ENCODE peak calls at places on chromosomes 2 and 18, in seven cellular contexts. G is mucosa of descending colon, O is psoas muscle, M is gastrocnemius medialis, K is fibroblast of mammary gland, Q is pancreas, Y is neural crest cell. H is an unnamed sample.

GRCh38 chr2:174971868-174972781 is 33.1 kb downstream of the CHN1 start:
- DNase-seq in G (no peak), Y (no peak), M (no peak), K (peak), O (no peak), Q (no peak), H (no peak)

GRCh38 chr2:220034356-220035121 is 407.1 kb downstream of the SLC4A3 start:
- DNase-seq in Q (no peak), K (peak), G (no peak), Y (no peak), M (no peak), O (no peak), H (no peak)

GRCh38 chr2:215828528-215829184 is 184.7 kb downstream of the MREG start:
- DNase-seq in Y (peak), K (peak), G (peak), O (peak), Q (peak), M (peak), H (peak)

GRCh38 chr2:128362889-128363228 is 44.2 kb upstream of the HS6ST1 start:
- DNase-seq in K (peak), Y (no peak), G (no peak), O (no peak), Q (no peak), M (no peak), H (peak)

GRCh38 chr2:68506170-68506569 is 38.8 kb downstream of the APLF start:
- DNase-seq in G (no peak), O (no peak), K (no peak), Y (no peak), M (no peak), Q (no peak), H (no peak)

GRCh38 chr2:207813221-207813916 is 43.7 kb upstream of the FZD5 start:
- DNase-seq in O (no peak), G (no peak), Y (peak), K (no peak), M (no peak), Q (no peak), H (no peak)

GRCh38 chr2:107932986-107933385 is 53.3 kb upstream of the SLC5A7 start:
- DNase-seq in Y (no peak), G (no peak), O (no peak), K (peak), Q (no peak), M (no peak), H (no peak)

GRCh38 chr18:8794133-8794986 is 89.0 kb downstream of the MTCL1 start:
- DNase-seq in O (no peak), Y (no peak), Q (no peak), M (no peak), G (peak), K (peak), H (no peak)

GRCh38 chr2:164252568-164253287 is 368.6 kb downstream of the GRB14 start:
- DNase-seq in G (no peak), Y (no peak), K (no peak), O (no peak), M (no peak), Q (no peak), H (no peak)

GRCh38 chr18:35030234-35030989 is 10.8 kb upstream of the MAPRE2 start:
- DNase-seq in Y (no peak), M (no peak), G (no peak), K (no peak), O (no peak), Q (no peak), H (no peak)

GRCh38 chr18:22710628-22711380 is 222.3 kb upstream of the RBBP8 start:
- DNase-seq in Y (no peak), K (peak), G (peak), O (peak), Q (peak), M (no peak), H (no peak)

GRCh38 chr2:63993871-63994270 is 25.4 kb downstream of the VPS54 start:
- DNase-seq in M (no peak), O (no peak), G (no peak), Q (no peak), Y (no peak), K (peak), H (no peak)

GRCh38 chr2:222256250-222256649 is 42.5 kb downstream of the PAX3 start:
- DNase-seq in M (no peak), Q (no peak), Y (no peak), K (no peak), G (no peak), O (no peak), H (no peak)

GRCh38 chr2:60468390-60469085 is 84.9 kb downstream of the BCL11A start:
- DNase-seq in G (no peak), Y (no peak), M (no peak), K (peak), O (no peak), Q (no peak), H (no peak)

GRCh38 chr2:159549234-159549633 is 67.1 kb downstream of the BAZ2B start:
- DNase-seq in K (peak), Q (no peak), M (no peak), O (no peak), Y (no peak), G (no peak), H (no peak)

GRCh38 chr2:35428548-35428947 is 927.0 kb upstream of the CRIM1 start:
- DNase-seq in Y (peak), G (peak), M (no peak), K (peak), O (no peak), Q (no peak), H (no peak)

GRCh38 chr18:59271606-59272220 is 1.5 kb downstream of the RAX start:
- DNase-seq in Y (no peak), M (no peak), O (no peak), K (no peak), Q (no peak), G (no peak), H (no peak)

GRCh38 chr2:241818943-241819270 is 9.9 kb downstream of the NEU4 start:
- DNase-seq in G (peak), Q (peak), O (no peak), K (no peak), Y (no peak), M (peak), H (no peak)

GRCh38 chr2:241853651-241854341 is 4.9 kb downstream of the PDCD1 start:
- DNase-seq in Q (no peak), Y (no peak), M (peak), O (peak), K (no peak), G (peak), H (peak)

DNA sequence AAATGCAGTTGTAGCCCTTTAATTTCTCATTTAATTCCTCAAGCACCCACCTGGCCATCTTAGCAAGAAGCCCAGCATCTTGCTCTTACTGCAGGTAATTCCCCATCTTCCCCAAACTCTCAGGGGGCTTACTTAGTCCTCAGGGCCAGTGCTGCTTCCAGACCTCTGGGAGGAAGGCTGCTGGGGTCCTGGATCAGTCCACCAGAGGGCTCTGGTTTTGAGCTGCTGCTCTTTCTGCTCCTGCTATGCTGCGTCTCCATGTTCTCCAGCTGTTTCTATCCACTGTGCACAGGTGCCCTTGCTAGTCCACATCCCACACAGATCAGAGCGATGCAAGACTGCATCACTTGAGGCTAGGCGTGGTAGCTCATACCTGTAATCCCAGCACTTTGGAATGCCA is 34.5 kb upstream of the TMEM87B start:
- DNase-seq in K (no peak), O (no peak), G (no peak), Q (no peak), M (no peak), Y (no peak), H (no peak)
- TF ChIP-seq CTCF in K (peak), O (no peak), G (no peak), Q (no peak), M (no peak), Y (peak), H (no peak)

GRCh38 chr2:145593280-145593679 is 1073.4 kb upstream of the ZEB2 start:
- DNase-seq in M (no peak), O (no peak), K (no peak), G (no peak), Y (no peak), Q (no peak), H (no peak)

GRCh38 chr2:145592362-145592761 is 1072.4 kb upstream of the ZEB2 start:
- DNase-seq in G (no peak), O (no peak), Y (no peak), Q (no peak), K (no peak), M (no peak), H (no peak)

GRCh38 chr2:145595296-145595695 is 1075.4 kb upstream of the ZEB2 start:
- DNase-seq in O (no peak), K (peak), M (no peak), G (no peak), Y (no peak), Q (no peak), H (no peak)

GRCh38 chr2:145597011-145597410 is 1077.1 kb upstream of the ZEB2 start:
- DNase-seq in K (peak), Q (no peak), O (no peak), G (no peak), M (no peak), Y (no peak), H (no peak)

GRCh38 chr2:145593991-145594702 is 1074.2 kb upstream of the ZEB2 start:
- DNase-seq in K (peak), G (no peak), M (no peak), Y (no peak), O (no peak), Q (no peak), H (no peak)
- TF ChIP-seq CTCF in K (peak), G (no peak), M (no peak), Y (no peak), O (no peak), Q (no peak), H (no peak)

GRCh38 chr2:225739328-225739727 is 339.8 kb downstream of the NYAP2 start:
- DNase-seq in G (no peak), Q (no peak), Y (no peak), M (no peak), K (no peak), O (no peak), H (no peak)

GRCh38 chr2:225738735-225739134 is 339.2 kb downstream of the NYAP2 start:
- DNase-seq in Y (no peak), G (no peak), Q (no peak), O (no peak), K (no peak), M (no peak), H (no peak)

GRCh38 chr2:225737556-225737955 is 338.0 kb downstream of the NYAP2 start:
- DNase-seq in M (no peak), Q (no peak), G (no peak), O (no peak), Y (no peak), K (peak), H (no peak)

GRCh38 chr2:225740086-225740485 is 340.6 kb downstream of the NYAP2 start:
- DNase-seq in Q (no peak), O (no peak), M (no peak), K (peak), G (no peak), Y (no peak), H (no peak)

DNA sequence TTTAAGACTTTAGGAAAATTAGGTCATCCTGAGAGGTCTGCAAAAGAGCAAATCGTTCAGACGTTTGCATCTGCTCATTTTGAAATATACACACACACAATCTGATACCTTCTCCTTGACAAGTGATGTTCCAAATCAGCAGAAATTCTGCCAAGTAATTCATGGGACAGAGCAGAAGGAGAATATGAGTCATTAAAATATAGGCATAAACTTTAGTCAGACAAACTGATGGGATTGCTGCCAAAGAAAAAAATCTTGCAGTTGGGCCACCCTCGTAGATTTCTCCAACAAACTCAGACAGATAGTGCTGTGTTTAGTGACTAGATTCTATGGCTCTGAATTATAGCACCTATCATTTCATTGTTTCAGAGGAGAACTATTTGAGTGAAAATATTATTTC is 336.3 kb downstream of the NYAP2 start:
- DNase-seq in Y (no peak), Q (no peak), M (no peak), O (no peak), G (no peak), K (peak), H (no peak)
- TF ChIP-seq CTCF in Y (no peak), Q (no peak), M (no peak), O (no peak), G (no peak), K (no peak), H (no peak)

GRCh38 chr18:42274488-42275137 is 319.6 kb downstream of the PIK3C3 start:
- DNase-seq in K (peak), Q (no peak), O (no peak), G (no peak), Y (no peak), M (no peak), H (no peak)
- TF ChIP-seq CTCF in K (peak), Q (no peak), O (no peak), G (no peak), Y (peak), M (no peak), H (no peak)